ENCODE peak calls at places on chromosomes 12 and 14, in five cellular contexts. One of them, this sample, is unnamed.

GRCh38 chr12:116066381-116067230 is 210.9 kb downstream of the MED13L start:
- DNase-seq in AG08395: peak; percentile 32
- DNase-seq in astrocyte of the cerebellum: no peak
- DNase-seq in endothelial cell: peak; percentile 57
- DNase-seq in T1000: no peak
- DNase-seq in this sample: no peak

GRCh38 chr12:64824500-64825142 is at the start of gene TBC1D30:
- DNase-seq in AG08395: peak; percentile 12
- DNase-seq in T1000: peak; percentile 97
- DNase-seq in endothelial cell: peak; percentile 28
- DNase-seq in astrocyte of the cerebellum: no peak
- DNase-seq in this sample: peak; percentile 12

GRCh38 chr12:7141351-7142005 is 11.3 kb downstream of the CLSTN3 start:
- DNase-seq in AG08395: no peak
- DNase-seq in astrocyte of the cerebellum: no peak
- DNase-seq in T1000: no peak
- DNase-seq in endothelial cell: no peak
- DNase-seq in this sample: no peak

GRCh38 chr14:39102969-39103957 is at the start of gene SEC23A:
- DNase-seq in endothelial cell: peak; percentile 91
- DNase-seq in T1000: peak; percentile 69
- DNase-seq in AG08395: peak; percentile 87
- DNase-seq in astrocyte of the cerebellum: peak; percentile 57
- DNase-seq in this sample: peak; percentile 87

GRCh38 chr12:3046441-3047200 is 30.6 kb upstream of the TSPAN9 start:
- DNase-seq in endothelial cell: no peak
- DNase-seq in astrocyte of the cerebellum: no peak
- DNase-seq in T1000: peak; percentile 33
- DNase-seq in AG08395: no peak
- DNase-seq in this sample: no peak

GRCh38 chr12:101767537-101767936 is 28.3 kb upstream of the SYCP3 start:
- DNase-seq in astrocyte of the cerebellum: no peak
- DNase-seq in T1000: no peak
- DNase-seq in endothelial cell: no peak
- DNase-seq in AG08395: no peak
- DNase-seq in this sample: no peak

GRCh38 chr12:127957001-127957660 is 309.8 kb upstream of the TMEM132C start:
- DNase-seq in AG08395: peak; percentile 78
- DNase-seq in astrocyte of the cerebellum: no peak
- DNase-seq in T1000: peak; percentile 31
- DNase-seq in endothelial cell: no peak
- DNase-seq in this sample: peak; percentile 62

GRCh38 chr12:78864483-78865296 is at the start of gene SYT1:
- DNase-seq in endothelial cell: peak; percentile 73
- DNase-seq in astrocyte of the cerebellum: peak; percentile 76
- DNase-seq in AG08395: peak; percentile 84
- DNase-seq in T1000: peak; percentile 83
- DNase-seq in this sample: peak; percentile 91

GRCh38 chr12:21933656-21934055 is 7.6 kb downstream of the ABCC9 start:
- DNase-seq in AG08395: no peak
- DNase-seq in endothelial cell: no peak
- DNase-seq in T1000: no peak
- DNase-seq in astrocyte of the cerebellum: no peak
- DNase-seq in this sample: no peak

GRCh38 chr14:61262082-61262481 is 19.1 kb downstream of the TMEM30B start:
- DNase-seq in astrocyte of the cerebellum: no peak
- DNase-seq in T1000: no peak
- DNase-seq in endothelial cell: no peak
- DNase-seq in AG08395: no peak
- DNase-seq in this sample: no peak

GRCh38 chr14:99257673-99258221 is 14.2 kb downstream of the BCL11B start:
- DNase-seq in AG08395: no peak
- DNase-seq in endothelial cell: no peak
- DNase-seq in astrocyte of the cerebellum: no peak
- DNase-seq in T1000: no peak
- DNase-seq in this sample: no peak

GRCh38 chr12:109734219-109735000 is 20.8 kb downstream of the FAM222A start:
- DNase-seq in endothelial cell: peak; percentile 68
- DNase-seq in AG08395: no peak
- DNase-seq in astrocyte of the cerebellum: no peak
- DNase-seq in T1000: no peak
- DNase-seq in this sample: no peak

GRCh38 chr12:43370299-43370698 is 181.7 kb downstream of the ADAMTS20 start:
- DNase-seq in AG08395: no peak
- DNase-seq in T1000: no peak
- DNase-seq in endothelial cell: no peak
- DNase-seq in astrocyte of the cerebellum: no peak
- DNase-seq in this sample: peak; percentile 47

GRCh38 chr12:84764006-84764405 is 148.6 kb downstream of the SLC6A15 start:
- DNase-seq in T1000: no peak
- DNase-seq in astrocyte of the cerebellum: no peak
- DNase-seq in endothelial cell: no peak
- DNase-seq in AG08395: no peak
- DNase-seq in this sample: no peak

GRCh38 chr12:51855586-51856428 is 7.3 kb upstream of the FIGNL2 start:
- DNase-seq in AG08395: peak; percentile 87
- DNase-seq in astrocyte of the cerebellum: no peak
- DNase-seq in T1000: no peak
- DNase-seq in endothelial cell: peak; percentile 58
- DNase-seq in this sample: peak; percentile 20

GRCh38 chr14:70754989-70755388 is 54.3 kb downstream of the MAP3K9 start:
- DNase-seq in endothelial cell: no peak
- DNase-seq in astrocyte of the cerebellum: peak; percentile 38
- DNase-seq in AG08395: no peak
- DNase-seq in T1000: peak; percentile 29
- DNase-seq in this sample: peak; percentile 42

GRCh38 chr12:91144053-91144452 is 32.8 kb upstream of the LUM start:
- DNase-seq in astrocyte of the cerebellum: no peak
- DNase-seq in endothelial cell: no peak
- DNase-seq in T1000: no peak
- DNase-seq in AG08395: no peak
- DNase-seq in this sample: peak; percentile 51

GRCh38 chr12:95208678-95209077 is 8.6 kb downstream of the FGD6 start:
- DNase-seq in endothelial cell: no peak
- DNase-seq in astrocyte of the cerebellum: no peak
- DNase-seq in T1000: no peak
- DNase-seq in AG08395: no peak
- DNase-seq in this sample: no peak

GRCh38 chr14:51479584-51480305 is 172.0 kb upstream of the FRMD6 start:
- DNase-seq in endothelial cell: no peak
- DNase-seq in T1000: no peak
- DNase-seq in astrocyte of the cerebellum: no peak
- DNase-seq in AG08395: peak; percentile 55
- DNase-seq in this sample: no peak

GRCh38 chr12:75884465-75884985 is 147.1 kb downstream of the PHLDA1 start:
- DNase-seq in T1000: no peak
- DNase-seq in astrocyte of the cerebellum: no peak
- DNase-seq in AG08395: no peak
- DNase-seq in endothelial cell: no peak
- DNase-seq in this sample: no peak

GRCh38 chr14:91897121-91897701 is 29.9 kb upstream of the TC2N start:
- DNase-seq in endothelial cell: no peak
- DNase-seq in AG08395: peak; percentile 79
- DNase-seq in T1000: no peak
- DNase-seq in astrocyte of the cerebellum: peak; percentile 43
- DNase-seq in this sample: peak; percentile 32

GRCh38 chr12:46872135-46872534 is 46.3 kb upstream of the SLC38A4 start:
- DNase-seq in AG08395: no peak
- DNase-seq in T1000: no peak
- DNase-seq in astrocyte of the cerebellum: no peak
- DNase-seq in endothelial cell: no peak
- DNase-seq in this sample: no peak

GRCh38 chr14:77325746-77326094 is 4.9 kb downstream of the GSTZ1 start:
- DNase-seq in astrocyte of the cerebellum: no peak
- DNase-seq in AG08395: no peak
- DNase-seq in T1000: no peak
- DNase-seq in endothelial cell: no peak
- DNase-seq in this sample: no peak

GRCh38 chr14:99179506-99179905 is 92.5 kb downstream of the BCL11B start:
- DNase-seq in astrocyte of the cerebellum: no peak
- DNase-seq in AG08395: no peak
- DNase-seq in T1000: no peak
- DNase-seq in endothelial cell: no peak
- DNase-seq in this sample: no peak

GRCh38 chr14:76434220-76434619 is 58.3 kb downstream of the ESRRB start:
- DNase-seq in astrocyte of the cerebellum: no peak
- DNase-seq in endothelial cell: no peak
- DNase-seq in T1000: no peak
- DNase-seq in AG08395: no peak
- DNase-seq in this sample: no peak

GRCh38 chr12:101592448-101592847 is 2.3 kb upstream of the MYBPC1 start:
- DNase-seq in T1000: no peak
- DNase-seq in AG08395: no peak
- DNase-seq in astrocyte of the cerebellum: no peak
- DNase-seq in endothelial cell: no peak
- DNase-seq in this sample: no peak

GRCh38 chr14:53093206-53093605 is 59.9 kb downstream of the DDHD1 start:
- DNase-seq in endothelial cell: no peak
- DNase-seq in astrocyte of the cerebellum: no peak
- DNase-seq in AG08395: no peak
- DNase-seq in T1000: no peak
- DNase-seq in this sample: peak; percentile 16

GRCh38 chr12:127893875-127894635 is 372.9 kb upstream of the TMEM132C start:
- DNase-seq in astrocyte of the cerebellum: no peak
- DNase-seq in endothelial cell: no peak
- DNase-seq in T1000: no peak
- DNase-seq in AG08395: no peak
- DNase-seq in this sample: no peak

GRCh38 chr12:97321640-97322039 is 141.0 kb upstream of the RMST start:
- DNase-seq in endothelial cell: no peak
- DNase-seq in AG08395: no peak
- DNase-seq in T1000: no peak
- DNase-seq in astrocyte of the cerebellum: no peak
- DNase-seq in this sample: no peak

GRCh38 chr12:86698581-86698980 is 442.4 kb upstream of the MGAT4C start:
- DNase-seq in endothelial cell: no peak
- DNase-seq in T1000: no peak
- DNase-seq in AG08395: peak; percentile 52
- DNase-seq in astrocyte of the cerebellum: no peak
- DNase-seq in this sample: peak; percentile 16

GRCh38 chr14:85921241-85921640 is 391.3 kb downstream of the FLRT2 start:
- DNase-seq in endothelial cell: no peak
- DNase-seq in T1000: no peak
- DNase-seq in astrocyte of the cerebellum: no peak
- DNase-seq in AG08395: no peak
- DNase-seq in this sample: no peak

GRCh38 chr14:85934886-85935254 is 404.9 kb downstream of the FLRT2 start:
- DNase-seq in T1000: no peak
- DNase-seq in AG08395: no peak
- DNase-seq in endothelial cell: no peak
- DNase-seq in astrocyte of the cerebellum: no peak
- DNase-seq in this sample: no peak

GRCh38 chr12:132216354-132216987 is 72.2 kb downstream of the NOC4L start:
- DNase-seq in astrocyte of the cerebellum: no peak
- DNase-seq in endothelial cell: no peak
- DNase-seq in AG08395: no peak
- DNase-seq in T1000: no peak
- DNase-seq in this sample: no peak

GRCh38 chr12:103140217-103140616 is 182.7 kb downstream of the ASCL1 start:
- DNase-seq in AG08395: no peak
- DNase-seq in T1000: no peak
- DNase-seq in endothelial cell: no peak
- DNase-seq in astrocyte of the cerebellum: no peak
- DNase-seq in this sample: no peak

GRCh38 chr12:65960820-65961691 is 136.8 kb downstream of the HMGA2 start:
- DNase-seq in endothelial cell: no peak
- DNase-seq in astrocyte of the cerebellum: peak; percentile 68
- DNase-seq in T1000: no peak
- DNase-seq in AG08395: no peak
- DNase-seq in this sample: no peak

GRCh38 chr14:91115986-91116385 is 2.1 kb downstream of the DGLUCY start:
- DNase-seq in astrocyte of the cerebellum: no peak
- DNase-seq in T1000: no peak
- DNase-seq in AG08395: no peak
- DNase-seq in endothelial cell: no peak
- DNase-seq in this sample: no peak

GRCh38 chr12:54227376-54227775 is 38.6 kb upstream of the SMUG1 start:
- DNase-seq in astrocyte of the cerebellum: no peak
- DNase-seq in T1000: no peak
- DNase-seq in endothelial cell: no peak
- DNase-seq in AG08395: no peak
- DNase-seq in this sample: no peak

GRCh38 chr12:56197921-56198635 is 8.8 kb upstream of the SMARCC2 start:
- DNase-seq in astrocyte of the cerebellum: no peak
- DNase-seq in T1000: no peak
- DNase-seq in AG08395: no peak
- DNase-seq in endothelial cell: no peak
- DNase-seq in this sample: no peak

GRCh38 chr12:125076103-125076502 is 10.9 kb downstream of the AACS start:
- DNase-seq in endothelial cell: no peak
- DNase-seq in astrocyte of the cerebellum: no peak
- DNase-seq in T1000: no peak
- DNase-seq in AG08395: no peak
- DNase-seq in this sample: no peak

This sample was measured in astrocyte of the spinal cord.